ENCODE peak calls at places on chromosomes 2 and 18, in seven cellular contexts. One of them, this sample, is unnamed.

GRCh38 chr2:10518470-10519060 is 70.4 kb upstream of the ODC1 start:
- DNase-seq in H9: no peak
- DNase-seq in IMR-90: no peak
- DNase-seq in mesendoderm: no peak
- DNase-seq in neuronal stem cell: no peak
- DNase-seq in H1: no peak
- DNase-seq in trophoblast cell: no peak
- DNase-seq in this sample: no peak

GRCh38 chr18:23619388-23619873 is 33.1 kb upstream of the NPC1 start:
- DNase-seq in H9: no peak
- DNase-seq in IMR-90: no peak
- DNase-seq in mesendoderm: peak
- DNase-seq in neuronal stem cell: peak
- DNase-seq in H1: no peak
- DNase-seq in trophoblast cell: no peak
- DNase-seq in this sample: peak

GRCh38 chr2:19971691-19972090 is 18.2 kb downstream of the WDR35 start:
- DNase-seq in H9: no peak
- DNase-seq in IMR-90: no peak
- DNase-seq in mesendoderm: no peak
- DNase-seq in neuronal stem cell: no peak
- DNase-seq in H1: no peak
- DNase-seq in trophoblast cell: no peak
- DNase-seq in this sample: no peak

GRCh38 chr2:29524652-29525051 is 396.7 kb downstream of the ALK start:
- DNase-seq in H9: no peak
- DNase-seq in IMR-90: no peak
- DNase-seq in mesendoderm: no peak
- DNase-seq in neuronal stem cell: no peak
- DNase-seq in H1: no peak
- DNase-seq in trophoblast cell: no peak
- DNase-seq in this sample: no peak

GRCh38 chr2:188607501-188607900 is 315.8 kb downstream of the GULP1 start:
- DNase-seq in H9: no peak
- DNase-seq in IMR-90: no peak
- DNase-seq in mesendoderm: no peak
- DNase-seq in neuronal stem cell: no peak
- DNase-seq in H1: no peak
- DNase-seq in trophoblast cell: no peak
- DNase-seq in this sample: no peak

GRCh38 chr2:31287681-31288080 is 53.7 kb downstream of the EHD3 start:
- DNase-seq in H9: no peak
- DNase-seq in IMR-90: peak
- DNase-seq in mesendoderm: peak
- DNase-seq in neuronal stem cell: no peak
- DNase-seq in H1: no peak
- DNase-seq in trophoblast cell: no peak
- DNase-seq in this sample: peak

GRCh38 chr2:171289336-171289735 is 128.6 kb upstream of the TLK1 start:
- DNase-seq in H9: no peak
- DNase-seq in IMR-90: no peak
- DNase-seq in mesendoderm: no peak
- DNase-seq in neuronal stem cell: no peak
- DNase-seq in H1: no peak
- DNase-seq in trophoblast cell: no peak
- DNase-seq in this sample: no peak

GRCh38 chr18:74539289-74539688 is 5.0 kb downstream of the CNDP1 start:
- DNase-seq in H9: no peak
- DNase-seq in IMR-90: no peak
- DNase-seq in mesendoderm: no peak
- DNase-seq in neuronal stem cell: no peak
- DNase-seq in H1: no peak
- DNase-seq in trophoblast cell: no peak
- DNase-seq in this sample: no peak

GRCh38 chr2:29614295-29614830 is 307.0 kb downstream of the ALK start:
- DNase-seq in H9: no peak
- DNase-seq in IMR-90: no peak
- DNase-seq in mesendoderm: no peak
- DNase-seq in neuronal stem cell: no peak
- DNase-seq in H1: no peak
- DNase-seq in trophoblast cell: no peak
- DNase-seq in this sample: no peak

GRCh38 chr2:197198890-197199289 is 111.7 kb downstream of the ANKRD44 start:
- DNase-seq in H9: no peak
- DNase-seq in IMR-90: no peak
- DNase-seq in mesendoderm: no peak
- DNase-seq in neuronal stem cell: no peak
- DNase-seq in H1: no peak
- DNase-seq in trophoblast cell: no peak
- DNase-seq in this sample: no peak

GRCh38 chr18:49884959-49885358 is 71.6 kb upstream of the ACAA2 start:
- DNase-seq in H9: no peak
- DNase-seq in IMR-90: no peak
- DNase-seq in mesendoderm: no peak
- DNase-seq in neuronal stem cell: no peak
- DNase-seq in H1: no peak
- DNase-seq in trophoblast cell: no peak
- DNase-seq in this sample: no peak

GRCh38 chr18:45910405-45911023 is 56.6 kb downstream of the EPG5 start:
- DNase-seq in H9: peak
- DNase-seq in IMR-90: peak
- DNase-seq in mesendoderm: peak
- DNase-seq in neuronal stem cell: peak
- DNase-seq in H1: peak
- DNase-seq in trophoblast cell: peak
- DNase-seq in this sample: peak

GRCh38 chr2:159684796-159685195 is 27.5 kb upstream of the MARCHF7 start:
- DNase-seq in H9: no peak
- DNase-seq in IMR-90: peak
- DNase-seq in mesendoderm: peak
- DNase-seq in neuronal stem cell: no peak
- DNase-seq in H1: no peak
- DNase-seq in trophoblast cell: peak
- DNase-seq in this sample: peak

GRCh38 chr2:74708883-74709282 is 54.8 kb downstream of the SEMA4F start:
- DNase-seq in H9: no peak
- DNase-seq in IMR-90: peak
- DNase-seq in mesendoderm: no peak
- DNase-seq in neuronal stem cell: no peak
- DNase-seq in H1: no peak
- DNase-seq in trophoblast cell: no peak
- DNase-seq in this sample: peak

GRCh38 chr2:152493945-152494528 is 159.1 kb downstream of the FMNL2 start:
- DNase-seq in H9: no peak
- DNase-seq in IMR-90: no peak
- DNase-seq in mesendoderm: peak
- DNase-seq in neuronal stem cell: no peak
- DNase-seq in H1: no peak
- DNase-seq in trophoblast cell: no peak
- DNase-seq in this sample: no peak

GRCh38 chr2:38076710-38077430 is 919 bp upstream of the CYP1B1 start:
- DNase-seq in H9: peak
- DNase-seq in IMR-90: peak
- DNase-seq in mesendoderm: peak
- DNase-seq in neuronal stem cell: peak
- DNase-seq in H1: no peak
- DNase-seq in trophoblast cell: peak
- DNase-seq in this sample: peak

GRCh38 chr2:43842866-43843226 is 4.1 kb downstream of the ABCG8 start:
- DNase-seq in H9: no peak
- DNase-seq in IMR-90: no peak
- DNase-seq in mesendoderm: no peak
- DNase-seq in neuronal stem cell: no peak
- DNase-seq in H1: no peak
- DNase-seq in trophoblast cell: no peak
- DNase-seq in this sample: no peak
- H3K18ac ChIP-seq in H9: no peak
- H3K18ac ChIP-seq in IMR-90: no peak
- H3K18ac ChIP-seq in mesendoderm: no peak
- H3K18ac ChIP-seq in neuronal stem cell: no peak
- H3K18ac ChIP-seq in H1: no peak
- H3K18ac ChIP-seq in trophoblast cell: no peak
- H3K18ac ChIP-seq in this sample: no peak

DNA sequence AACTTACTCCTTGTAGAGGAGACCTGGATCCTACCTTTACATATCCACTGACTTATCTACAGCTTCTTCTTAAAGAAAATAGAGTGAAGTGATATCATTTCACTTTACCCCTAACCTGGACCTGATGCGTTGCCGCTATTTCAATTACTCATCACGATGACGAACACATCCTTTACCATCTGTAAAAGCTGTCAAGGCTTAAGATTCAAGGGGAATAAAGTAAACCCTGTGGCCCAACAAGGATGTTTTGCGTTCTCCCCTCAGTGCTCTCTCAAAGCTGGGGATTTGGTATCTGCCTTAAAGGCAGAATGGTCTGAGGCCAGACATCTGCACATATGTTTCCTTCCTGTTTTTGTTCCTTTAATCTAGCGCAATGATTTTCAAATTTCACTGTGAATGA is 100.1 kb upstream of the KLF7 start:
- DNase-seq in H9: no peak
- DNase-seq in IMR-90: no peak
- DNase-seq in mesendoderm: no peak
- DNase-seq in neuronal stem cell: no peak
- DNase-seq in H1: no peak
- DNase-seq in trophoblast cell: no peak
- DNase-seq in this sample: peak
- H3K27ac ChIP-seq in H9: no peak
- H3K27ac ChIP-seq in IMR-90: no peak
- H3K27ac ChIP-seq in mesendoderm: no peak
- H3K27ac ChIP-seq in neuronal stem cell: no peak
- H3K27ac ChIP-seq in H1: no peak
- H3K27ac ChIP-seq in trophoblast cell: no peak
- H3K27ac ChIP-seq in this sample: no peak

DNA sequence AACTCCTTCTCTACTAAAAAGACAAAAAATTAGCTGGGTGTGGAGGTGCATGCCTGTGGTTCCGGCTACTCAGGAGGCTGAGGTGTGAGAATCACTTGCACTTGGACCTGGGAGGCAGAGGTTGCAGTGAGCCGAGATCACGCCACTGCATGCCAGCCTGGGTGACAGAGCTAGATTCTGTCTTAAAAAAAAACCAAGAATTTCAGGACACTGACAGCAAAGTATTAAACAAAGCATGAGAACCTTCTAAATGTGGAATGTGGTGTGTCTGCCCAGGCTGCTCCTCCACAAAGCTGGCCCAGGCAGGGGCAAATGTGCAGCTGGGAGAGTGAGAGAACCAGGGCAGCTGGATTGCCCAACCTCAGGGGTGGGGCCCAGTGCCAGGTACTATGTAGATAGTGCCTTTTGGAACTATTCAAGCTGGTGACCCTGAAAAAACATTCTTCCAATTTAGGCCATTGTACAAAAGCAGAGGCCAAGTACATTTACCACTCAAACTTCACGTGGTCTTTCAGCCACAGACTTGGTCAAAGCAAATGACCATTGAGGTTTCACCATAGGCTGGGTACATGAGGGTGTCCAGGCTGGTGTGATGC is 6.7 kb upstream of the UGT1A5 start:
- DNase-seq in H9: no peak
- DNase-seq in IMR-90: peak
- DNase-seq in mesendoderm: no peak
- DNase-seq in neuronal stem cell: no peak
- DNase-seq in H1: no peak
- DNase-seq in trophoblast cell: no peak
- DNase-seq in this sample: no peak
- H3K18ac ChIP-seq in H9: no peak
- H3K18ac ChIP-seq in IMR-90: peak
- H3K18ac ChIP-seq in mesendoderm: no peak
- H3K18ac ChIP-seq in neuronal stem cell: no peak
- H3K18ac ChIP-seq in H1: no peak
- H3K18ac ChIP-seq in trophoblast cell: no peak
- H3K18ac ChIP-seq in this sample: no peak

DNA sequence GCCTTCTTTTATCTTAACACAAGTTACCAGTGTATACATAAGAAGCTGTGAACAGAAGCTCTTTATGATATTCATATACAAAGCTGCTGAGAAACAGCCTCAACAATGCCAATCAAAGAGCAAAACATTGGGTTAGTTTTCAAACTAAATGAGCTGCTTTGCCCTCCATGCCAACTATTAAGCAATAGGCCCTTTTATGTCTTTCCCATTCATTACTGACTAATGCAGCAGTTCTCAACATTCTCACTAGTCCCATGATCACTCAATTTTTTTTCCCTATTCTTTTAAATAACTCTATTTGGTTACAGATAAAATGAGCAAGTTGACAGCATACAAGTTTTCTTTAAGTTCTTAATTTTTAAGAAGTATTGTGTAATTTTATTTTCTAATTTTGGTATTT is 57.9 kb upstream of the FRZB start:
- DNase-seq in H9: no peak
- DNase-seq in IMR-90: peak
- DNase-seq in mesendoderm: no peak
- DNase-seq in neuronal stem cell: no peak
- DNase-seq in H1: no peak
- DNase-seq in trophoblast cell: no peak
- DNase-seq in this sample: peak
- H3K27ac ChIP-seq in H9: no peak
- H3K27ac ChIP-seq in IMR-90: no peak
- H3K27ac ChIP-seq in mesendoderm: no peak
- H3K27ac ChIP-seq in neuronal stem cell: no peak
- H3K27ac ChIP-seq in H1: no peak
- H3K27ac ChIP-seq in trophoblast cell: no peak
- H3K27ac ChIP-seq in this sample: no peak

GRCh38 chr2:146697307-146697706 is 1147.5 kb upstream of the ACVR2A start:
- DNase-seq in H9: no peak
- DNase-seq in IMR-90: no peak
- DNase-seq in mesendoderm: no peak
- DNase-seq in neuronal stem cell: no peak
- DNase-seq in H1: no peak
- DNase-seq in trophoblast cell: no peak
- DNase-seq in this sample: no peak
- H3K18ac ChIP-seq in H9: no peak
- H3K18ac ChIP-seq in IMR-90: peak
- H3K18ac ChIP-seq in mesendoderm: no peak
- H3K18ac ChIP-seq in neuronal stem cell: no peak
- H3K18ac ChIP-seq in H1: no peak
- H3K18ac ChIP-seq in trophoblast cell: no peak
- H3K18ac ChIP-seq in this sample: no peak